ENCODE peak calls at places on chromosomes 5 and 9, in five cellular contexts. U is pancreas, T is endothelial cell, V is lung, X is WERI-Rb-1. R is an unnamed sample.

GRCh38 chr9:115672477-115673316 is 480.9 kb upstream of the PAPPA start:
- DNase-seq in V (no peak), U (no peak), X (no peak), T (no peak), R (peak)

GRCh38 chr5:168646335-168646734 is 67.2 kb upstream of the PANK3 start:
- DNase-seq in U (no peak), X (no peak), V (no peak), T (no peak), R (no peak)

GRCh38 chr5:156460496-156460895 is 133.5 kb downstream of the SGCD start:
- DNase-seq in T (no peak), U (no peak), V (no peak), X (no peak), R (no peak)

GRCh38 chr9:5688109-5688508 is 59.2 kb downstream of the RIC1 start:
- DNase-seq in V (no peak), U (no peak), X (no peak), T (no peak), R (no peak)

GRCh38 chr5:685262-686171 is 7.6 kb downstream of the TPPP start:
- DNase-seq in T (no peak), U (no peak), X (no peak), V (no peak), R (peak)

GRCh38 chr5:5066276-5067186 is 73.6 kb upstream of the ADAMTS16 start:
- DNase-seq in V (no peak), X (no peak), U (peak), T (no peak), R (no peak)

GRCh38 chr5:127133071-127133470 is 59.8 kb upstream of the C5orf63 start:
- DNase-seq in U (no peak), T (no peak), V (no peak), X (no peak), R (no peak)

GRCh38 chr5:107598958-107599357 is 71.8 kb downstream of the EFNA5 start:
- DNase-seq in U (no peak), V (no peak), T (no peak), X (no peak), R (no peak)

GRCh38 chr9:131951155-131951554 is 128.5 kb downstream of the MED27 start:
- DNase-seq in V (no peak), U (no peak), T (no peak), X (no peak), R (no peak)

GRCh38 chr5:55568629-55569512 is 34.1 kb upstream of the PLPP1 start:
- DNase-seq in V (no peak), U (no peak), T (no peak), X (no peak), R (no peak)

GRCh38 chr5:88660947-88661869 is 221.8 kb downstream of the MEF2C start:
- DNase-seq in U (peak), V (no peak), X (peak), T (peak), R (no peak)

GRCh38 chr5:161051920-161052500 is 200.0 kb upstream of the ATP10B start:
- DNase-seq in V (no peak), X (no peak), T (no peak), U (no peak), R (no peak)

GRCh38 chr5:83503662-83504061 is 32.1 kb downstream of the VCAN start:
- DNase-seq in U (no peak), T (no peak), X (peak), V (no peak), R (no peak)

GRCh38 chr5:173973614-173973969 is 15.4 kb upstream of the C5orf47 start:
- DNase-seq in V (no peak), T (no peak), X (no peak), U (peak), R (no peak)

GRCh38 chr5:80346055-80346454 is 26.3 kb downstream of the SPZ1 start:
- DNase-seq in X (peak), T (peak), U (peak), V (no peak), R (no peak)

GRCh38 chr9:36995927-36996471 is 38.1 kb downstream of the PAX5 start:
- DNase-seq in V (no peak), U (peak), T (peak), X (peak), R (no peak)

GRCh38 chr5:98041661-98042060 is 731.8 kb upstream of the RGMB start:
- DNase-seq in X (no peak), U (no peak), V (no peak), T (no peak), R (no peak)

GRCh38 chr5:133400831-133401351 is 211.4 kb downstream of the FSTL4 start:
- DNase-seq in U (no peak), X (no peak), V (peak), T (no peak), R (peak)

GRCh38 chr5:133790898-133791297 is 177.5 kb downstream of the C5orf15 start:
- DNase-seq in X (no peak), T (no peak), U (no peak), V (no peak), R (peak)

GRCh38 chr9:120066315-120066714 is 513.7 kb downstream of the CDK5RAP2 start:
- DNase-seq in U (no peak), T (no peak), V (no peak), X (no peak), R (no peak)

GRCh38 chr5:96751203-96752169 is 56.3 kb downstream of the ERAP1 start:
- DNase-seq in U (no peak), T (no peak), X (no peak), V (no peak), R (no peak)

GRCh38 chr5:96753848-96754247 is 53.9 kb downstream of the ERAP1 start:
- DNase-seq in V (no peak), T (no peak), X (no peak), U (no peak), R (no peak)

GRCh38 chr5:96750110-96750822 is 57.5 kb downstream of the ERAP1 start:
- DNase-seq in X (no peak), T (no peak), U (no peak), V (no peak), R (no peak)

GRCh38 chr5:96753017-96753397 is 54.7 kb downstream of the ERAP1 start:
- DNase-seq in V (no peak), U (no peak), T (no peak), X (no peak), R (no peak)

GRCh38 chr5:96752341-96753016 is 55.3 kb downstream of the ERAP1 start:
- DNase-seq in V (no peak), X (peak), T (peak), U (peak), R (no peak)
- TF ChIP-seq CTCF in V (peak), X (peak), T (peak), U (peak), R (peak)

GRCh38 chr5:95907067-95907705 is 54.5 kb downstream of the ELL2 start:
- DNase-seq in V (no peak), U (no peak), T (no peak), X (no peak), R (no peak)
- TF ChIP-seq CTCF in V (no peak), U (no peak), T (no peak), X (no peak), R (no peak)

GRCh38 chr5:142586552-142586951 is 99.3 kb downstream of the FGF1 start:
- DNase-seq in U (no peak), T (no peak), V (no peak), X (no peak), R (no peak)

GRCh38 chr5:142585451-142585850 is 100.4 kb downstream of the FGF1 start:
- DNase-seq in T (no peak), U (no peak), X (no peak), V (no peak), R (no peak)

GRCh38 chr5:142584843-142585242 is 101.0 kb downstream of the FGF1 start:
- DNase-seq in X (no peak), U (no peak), V (no peak), T (no peak), R (no peak)

GRCh38 chr5:142590451-142591240 is 95.2 kb downstream of the FGF1 start:
- DNase-seq in X (no peak), U (no peak), T (no peak), V (no peak), R (no peak)

DNA sequence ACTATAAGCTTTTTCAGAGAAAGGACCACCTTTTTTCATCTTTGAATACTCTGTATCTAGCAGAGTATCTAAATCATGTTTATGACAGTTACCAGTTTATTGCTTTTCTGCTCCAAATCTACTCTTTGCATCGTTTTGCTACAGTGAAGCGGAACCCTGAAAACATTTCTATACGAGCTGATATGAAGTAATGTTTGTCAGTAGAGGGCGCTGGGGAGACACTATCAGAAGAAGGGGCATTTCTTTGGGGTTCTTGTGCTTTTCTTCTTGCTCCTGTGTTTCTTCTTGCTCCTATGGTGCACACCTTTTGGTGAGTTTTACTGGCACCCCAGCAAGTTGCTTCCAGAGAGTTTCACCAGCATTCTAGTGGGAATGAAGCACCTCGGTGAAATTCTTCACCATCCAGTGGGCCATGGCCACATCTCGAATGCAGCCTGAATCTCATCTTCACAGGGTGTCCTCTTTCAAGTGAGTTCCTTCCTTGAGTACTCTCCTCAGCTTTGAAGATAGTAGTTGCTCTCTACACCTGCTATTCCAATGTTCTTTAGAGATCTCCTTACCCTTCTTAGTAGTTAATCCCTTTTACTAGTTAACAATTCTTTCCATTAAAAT is 98.4 kb downstream of the FGF1 start:
- DNase-seq in X (peak), T (peak), V (no peak), U (no peak), R (no peak)
- TF ChIP-seq CTCF in X (peak), T (peak), V (no peak), U (no peak), R (peak)

GRCh38 chr5:18771097-18771610 is 1136.9 kb downstream of the TAF11L14 start:
- DNase-seq in V (no peak), T (no peak), U (no peak), X (no peak), R (no peak)

GRCh38 chr5:18778226-18778625 is 1144.0 kb downstream of the TAF11L14 start:
- DNase-seq in U (no peak), V (no peak), X (no peak), T (no peak), R (no peak)

GRCh38 chr5:18772475-18772874 is 1138.2 kb downstream of the TAF11L14 start:
- DNase-seq in X (no peak), U (peak), T (no peak), V (no peak), R (no peak)
- TF ChIP-seq CTCF in X (peak), U (peak), T (no peak), V (no peak), R (no peak)

GRCh38 chr9:38024036-38024681 is 44.9 kb downstream of the SHB start:
- DNase-seq in V (peak), X (no peak), U (no peak), T (no peak), R (no peak)

GRCh38 chr9:38023661-38024035 is 45.4 kb downstream of the SHB start:
- DNase-seq in X (no peak), U (no peak), T (no peak), V (no peak), R (no peak)

GRCh38 chr9:38026840-38027527 is 42.0 kb downstream of the SHB start:
- DNase-seq in T (no peak), V (no peak), X (no peak), U (no peak), R (no peak)

GRCh38 chr9:38026021-38026809 is 42.8 kb downstream of the SHB start:
- DNase-seq in T (peak), U (peak), X (no peak), V (peak), R (no peak)

GRCh38 chr9:38025166-38025565 is 43.9 kb downstream of the SHB start:
- DNase-seq in V (no peak), X (no peak), T (peak), U (no peak), R (no peak)
- TF ChIP-seq CTCF in V (no peak), X (peak), T (peak), U (no peak), R (peak)

GRCh38 chr5:103205991-103206700 is 52.4 kb upstream of the MACIR start:
- DNase-seq in X (no peak), V (no peak), U (no peak), T (no peak), R (no peak)
- TF ChIP-seq CTCF in X (no peak), V (no peak), U (no peak), T (no peak), R (no peak)

GRCh38 chr5:91074615-91075014 is 308.5 kb downstream of the ARRDC3 start:
- DNase-seq in V (peak), T (no peak), X (no peak), U (no peak), R (no peak)
- TF ChIP-seq CTCF in V (no peak), T (no peak), X (no peak), U (no peak), R (peak)

R was measured in osteocyte.